ENCODE peak calls at places on chromosomes 2 and 18, in seven cellular contexts. J, C, D, E, M, U and V are unnamed samples.

GRCh38 chr2:79977782-79978181 is 326.8 kb downstream of the LRRTM1 start:
- DNase-seq in J (no peak), C (no peak), D (no peak), E (no peak), M (no peak), U (no peak), V (no peak)

GRCh38 chr18:59091204-59091603 is 48.5 kb upstream of the SEC11C start:
- DNase-seq in J (no peak), C (no peak), D (no peak), E (no peak), M (no peak), U (no peak), V (no peak)

GRCh38 chr2:54081574-54081973 is 33.8 kb upstream of the ACYP2 start:
- DNase-seq in J (no peak), C (no peak), D (no peak), E (peak; percentile 57), M (no peak), U (no peak), V (no peak)

GRCh38 chr2:2021995-2022394 is 277.7 kb upstream of the PXDN start:
- DNase-seq in J (no peak), C (no peak), D (no peak), E (no peak), M (no peak), U (no peak), V (no peak)

GRCh38 chr2:170243118-170243837 is 65.3 kb downstream of the MYO3B start:
- DNase-seq in J (no peak), C (no peak), D (no peak), E (no peak), M (no peak), U (no peak), V (no peak)

GRCh38 chr18:48184118-48184517 is 225.1 kb downstream of the ZBTB7C start:
- DNase-seq in J (no peak), C (no peak), D (no peak), E (no peak), M (no peak), U (no peak), V (no peak)

GRCh38 chr2:234218261-234219180 is 168.0 kb downstream of the SPP2 start:
- DNase-seq in J (no peak), C (no peak), D (no peak), E (no peak), M (no peak), U (no peak), V (no peak)

GRCh38 chr2:139825726-139826125 is 1045.5 kb upstream of the NXPH2 start:
- DNase-seq in J (no peak), C (no peak), D (no peak), E (no peak), M (no peak), U (no peak), V (no peak)

GRCh38 chr2:187525164-187525900 is 28.9 kb downstream of the TFPI start:
- DNase-seq in J (no peak), C (no peak), D (no peak), E (no peak), M (no peak), U (no peak), V (no peak)

GRCh38 chr2:112691761-112692370 is 29.0 kb upstream of the NT5DC4 start:
- DNase-seq in J (no peak), C (no peak), D (no peak), E (peak; percentile 57), M (no peak), U (no peak), V (peak; percentile 49)

GRCh38 chr2:6863792-6864191 is 1.9 kb downstream of the CMPK2 start:
- DNase-seq in J (no peak), C (no peak), D (no peak), E (no peak), M (no peak), U (no peak), V (no peak)

GRCh38 chr18:62450546-62451395 is 72.1 kb upstream of the ZCCHC2 start:
- DNase-seq in J (no peak), C (peak; percentile 29), D (peak; percentile 68), E (peak; percentile 47), M (peak; percentile 72), U (no peak), V (peak; percentile 80)

GRCh38 chr2:128452536-128453530 is 134.2 kb upstream of the HS6ST1 start:
- DNase-seq in J (peak; percentile 6), C (no peak), D (no peak), E (no peak), M (peak; percentile 10), U (no peak), V (no peak)

GRCh38 chr18:63119647-63120046 is 199.9 kb downstream of the BCL2 start:
- DNase-seq in J (no peak), C (peak; percentile 11), D (peak; percentile 23), E (peak; percentile 25), M (no peak), U (no peak), V (peak; percentile 6)